ENCODE peak calls at places on chromosomes 5 and 9, in six cellular contexts. Q is K562, C is HCT116, N is H1, H is HepG2, K is GM12878. D is an unnamed sample.

GRCh38 chr5:89110916-89111646 is 228.1 kb upstream of the MEF2C start:
- DNase-seq in H (no peak), K (no peak), N (no peak), C (no peak), Q (no peak), D (no peak)

GRCh38 chr9:132663120-132663519 is 6.7 kb downstream of the DDX31 start:
- DNase-seq in N (no peak), Q (no peak), K (no peak), H (no peak), C (no peak), D (peak; percentile 36)

GRCh38 chr5:74122979-74123575 is 497.1 kb downstream of the ARHGEF28 start:
- DNase-seq in C (no peak), Q (no peak), K (no peak), N (no peak), H (no peak), D (no peak)

GRCh38 chr5:172410160-172410559 is 44.2 kb downstream of the SH3PXD2B start:
- DNase-seq in C (no peak), H (no peak), N (no peak), K (peak; percentile 24), Q (no peak), D (no peak)

GRCh38 chr9:121286973-121287721 is 19.2 kb downstream of the GSN start:
- DNase-seq in H (peak; percentile 86), Q (peak; percentile 90), K (no peak), C (peak; percentile 98), N (peak; percentile 77), D (peak; percentile 83)

GRCh38 chr5:160805376-160805775 is 46.6 kb downstream of the ATP10B start:
- DNase-seq in C (no peak), K (no peak), Q (no peak), N (no peak), H (no peak), D (no peak)

GRCh38 chr9:12884736-12885395 is 110.0 kb downstream of the LURAP1L start:
- DNase-seq in N (no peak), C (peak; percentile 55), K (no peak), Q (no peak), H (peak; percentile 36), D (no peak)

GRCh38 chr9:136204838-136205706 is at the start of gene LHX3:
- DNase-seq in C (no peak), H (no peak), N (peak; percentile 83), K (no peak), Q (peak; percentile 68), D (peak; percentile 69)

GRCh38 chr9:16870606-16871357 is at the start of gene BNC2:
- DNase-seq in Q (no peak), K (no peak), N (peak; percentile 84), C (no peak), H (no peak), D (peak; percentile 81)

GRCh38 chr5:52692039-52692438 is 95.7 kb upstream of the ITGA1 start:
- DNase-seq in Q (no peak), K (no peak), H (no peak), N (no peak), C (no peak), D (no peak)

GRCh38 chr5:134138416-134139376 is 24.2 kb downstream of the TCF7 start:
- DNase-seq in K (peak; percentile 89), Q (no peak), C (no peak), H (no peak), N (peak; percentile 39), D (no peak)

GRCh38 chr9:127654619-127655018 is 42.5 kb downstream of the STXBP1 start:
- DNase-seq in N (no peak), H (no peak), Q (no peak), K (no peak), C (no peak), D (no peak)

GRCh38 chr5:122723606-122724352 is 51.1 kb upstream of the SNX2 start:
- DNase-seq in K (peak; percentile 59), H (no peak), N (no peak), C (no peak), Q (no peak), D (no peak)

GRCh38 chr9:70746760-70747159 is 332.3 kb upstream of the KLF9 start:
- DNase-seq in C (no peak), H (no peak), N (no peak), K (no peak), Q (no peak), D (no peak)

GRCh38 chr5:131947445-131947844 is 2.0 kb upstream of the MEIKIN start:
- DNase-seq in C (no peak), Q (no peak), H (no peak), K (no peak), N (no peak), D (no peak)

GRCh38 chr5:91194861-91195460 is 188.2 kb downstream of the ARRDC3 start:
- DNase-seq in K (no peak), C (no peak), Q (no peak), N (no peak), H (no peak), D (no peak)

GRCh38 chr5:36728697-36729543 is 122.5 kb downstream of the SLC1A3 start:
- DNase-seq in Q (peak; percentile 72), C (no peak), K (no peak), H (peak; percentile 65), N (no peak), D (no peak)
- TF ChIP-seq ATF3 in Q (no peak), C (no peak), K (no peak), H (no peak), N (no peak), D (no peak)

GRCh38 chr5:151685749-151686672 is 704 bp downstream of the SPARC start:
- DNase-seq in C (no peak), N (peak; percentile 57), H (no peak), Q (no peak), K (no peak), D (no peak)
- TF ChIP-seq ATF3 in C (no peak), N (no peak), H (no peak), Q (no peak), K (no peak), D (no peak)

GRCh38 chr9:115301581-115301980 is 183.6 kb upstream of the TNC start:
- DNase-seq in Q (no peak), N (no peak), H (no peak), C (no peak), K (no peak), D (no peak)
- TF ChIP-seq ATF3 in Q (no peak), N (no peak), H (no peak), C (no peak), K (no peak), D (no peak)

GRCh38 chr9:84456526-84456925 is 116.0 kb upstream of the SLC28A3 start:
- DNase-seq in K (no peak), H (no peak), C (no peak), N (no peak), Q (no peak), D (no peak)
- TF ChIP-seq ATF3 in K (no peak), H (no peak), C (no peak), N (no peak), Q (no peak), D (no peak)

GRCh38 chr5:179817071-179817840 is 3.4 kb upstream of the SQSTM1 start:
- DNase-seq in C (no peak), N (peak; percentile 77), Q (no peak), H (no peak), K (no peak), D (peak; percentile 40)
- TF ChIP-seq ATF3 in C (no peak), N (no peak), Q (no peak), H (no peak), K (no peak), D (no peak)

DNA sequence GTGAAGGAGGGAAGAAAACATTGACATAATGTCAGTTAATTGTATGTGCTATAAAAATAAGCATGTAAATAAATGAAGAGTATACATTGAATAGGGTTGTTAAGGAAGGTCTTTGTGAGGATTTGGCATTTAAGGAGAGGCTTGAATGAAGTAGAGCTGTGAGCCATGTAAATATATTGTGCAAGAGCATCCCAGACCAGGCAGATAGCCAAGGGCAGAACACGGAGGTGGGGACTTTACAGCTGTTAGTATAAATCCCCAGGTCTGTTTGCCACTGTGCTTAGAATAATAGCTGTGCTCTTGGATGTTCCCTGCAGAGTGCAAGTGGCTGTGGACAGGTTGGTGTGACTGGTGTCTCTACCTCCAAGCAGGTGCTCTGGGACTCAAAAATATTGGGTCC is 211.7 kb downstream of the LRRC70 start:
- DNase-seq in N (no peak), C (no peak), H (peak; percentile 33), K (no peak), Q (no peak), D (no peak)
- TF ChIP-seq ATF3 in N (no peak), C (no peak), H (no peak), K (no peak), Q (no peak), D (no peak)

GRCh38 chr9:36036780-36037579 is at the start of gene RECK:
- DNase-seq in H (peak; percentile 43), K (no peak), Q (peak; percentile 88), C (peak; percentile 37), N (peak; percentile 98), D (peak; percentile 96)
- TF ChIP-seq ATF3 in H (no peak), K (no peak), Q (no peak), C (no peak), N (no peak), D (no peak)

DNA sequence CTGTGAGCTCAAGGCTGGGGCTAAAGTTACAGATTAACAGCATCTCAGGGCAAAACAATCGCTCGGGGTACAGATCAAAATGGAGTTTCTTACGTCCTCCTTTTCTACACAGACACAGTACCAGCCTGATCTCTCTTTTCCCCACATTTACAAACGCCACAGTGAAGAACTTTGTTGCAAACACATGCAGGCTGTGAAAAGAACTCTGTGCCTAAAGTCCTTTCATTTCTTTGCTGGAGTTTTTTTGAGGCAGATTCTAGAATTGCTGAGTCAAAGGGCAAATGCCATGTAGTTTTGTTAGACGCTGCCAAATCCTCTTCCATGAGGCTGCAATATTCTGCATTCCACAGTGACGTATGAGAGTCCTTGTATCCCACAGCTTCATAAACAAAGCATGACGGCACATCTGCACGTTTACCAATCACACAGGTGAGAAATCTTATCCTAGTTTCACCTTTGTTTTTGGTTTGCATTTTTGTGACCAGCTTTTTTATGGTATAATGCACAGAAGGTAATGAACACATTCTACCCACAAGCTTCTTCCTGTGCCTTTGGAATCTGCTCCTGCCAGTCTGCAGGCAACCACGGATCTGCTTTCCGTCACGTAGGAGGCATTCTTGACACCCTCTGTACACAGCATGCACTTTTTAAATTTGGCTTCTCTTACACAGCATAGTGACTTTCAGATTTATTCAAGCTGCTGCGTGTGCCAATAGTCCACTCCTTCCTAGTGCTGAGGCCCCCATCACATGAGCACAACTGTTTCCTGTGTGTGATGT is 44.6 kb upstream of the LPCAT1 start:
- DNase-seq in K (no peak), H (peak; percentile 95), Q (no peak), C (no peak), N (no peak), D (no peak)
- TF ChIP-seq ATF3 in K (no peak), H (no peak), Q (no peak), C (no peak), N (no peak), D (no peak)

D was measured in WTC11.